ENCODE peak calls at places on chromosomes 11 and 22, in seven cellular contexts. One of them, this sample, is unnamed.

GRCh38 chr11:721913-722811 is 16.1 kb downstream of the EPS8L2 start:
- DNase-seq in CD8-positive, alpha-beta memory T cell: peak; percentile 47
- DNase-seq in stomach: no peak
- DNase-seq in AG04450: no peak
- DNase-seq in choroid plexus epithelial cell: no peak
- DNase-seq in heart left ventricle: no peak
- DNase-seq in brain microvascular endothelial cell: no peak
- DNase-seq in this sample: no peak

GRCh38 chr11:67270256-67271211 is 4.3 kb downstream of the GRK2 start:
- DNase-seq in CD8-positive, alpha-beta memory T cell: peak; percentile 45
- DNase-seq in brain microvascular endothelial cell: no peak
- DNase-seq in AG04450: no peak
- DNase-seq in stomach: no peak
- DNase-seq in heart left ventricle: peak; percentile 73
- DNase-seq in choroid plexus epithelial cell: no peak
- DNase-seq in this sample: no peak

GRCh38 chr22:39384750-39385480 is 14.7 kb upstream of the TAB1 start:
- DNase-seq in choroid plexus epithelial cell: peak; percentile 50
- DNase-seq in brain microvascular endothelial cell: peak; percentile 26
- DNase-seq in stomach: no peak
- DNase-seq in CD8-positive, alpha-beta memory T cell: no peak
- DNase-seq in AG04450: no peak
- DNase-seq in heart left ventricle: no peak
- DNase-seq in this sample: no peak

GRCh38 chr22:30252411-30253204 is 6.0 kb upstream of the LIF start:
- DNase-seq in AG04450: no peak
- DNase-seq in stomach: peak; percentile 41
- DNase-seq in heart left ventricle: no peak
- DNase-seq in brain microvascular endothelial cell: no peak
- DNase-seq in choroid plexus epithelial cell: no peak
- DNase-seq in CD8-positive, alpha-beta memory T cell: no peak
- DNase-seq in this sample: peak; percentile 100

GRCh38 chr11:129189646-129190045 is 2.5 kb downstream of the ARHGAP32 start:
- DNase-seq in brain microvascular endothelial cell: no peak
- DNase-seq in AG04450: no peak
- DNase-seq in heart left ventricle: no peak
- DNase-seq in stomach: no peak
- DNase-seq in CD8-positive, alpha-beta memory T cell: no peak
- DNase-seq in choroid plexus epithelial cell: no peak
- DNase-seq in this sample: peak; percentile 51

GRCh38 chr22:33918676-33919590 is 1.3 kb downstream of the LARGE1 start:
- DNase-seq in AG04450: no peak
- DNase-seq in CD8-positive, alpha-beta memory T cell: no peak
- DNase-seq in brain microvascular endothelial cell: no peak
- DNase-seq in stomach: no peak
- DNase-seq in choroid plexus epithelial cell: peak; percentile 18
- DNase-seq in heart left ventricle: no peak
- DNase-seq in this sample: no peak

GRCh38 chr11:35288311-35288710 is 131.0 kb downstream of the SLC1A2 start:
- DNase-seq in choroid plexus epithelial cell: no peak
- DNase-seq in CD8-positive, alpha-beta memory T cell: no peak
- DNase-seq in stomach: no peak
- DNase-seq in heart left ventricle: no peak
- DNase-seq in brain microvascular endothelial cell: no peak
- DNase-seq in AG04450: no peak
- DNase-seq in this sample: no peak

GRCh38 chr11:36377759-36378553 is 81.9 kb downstream of the PRR5L start:
- DNase-seq in choroid plexus epithelial cell: peak; percentile 39
- DNase-seq in stomach: no peak
- DNase-seq in heart left ventricle: peak; percentile 29
- DNase-seq in AG04450: no peak
- DNase-seq in CD8-positive, alpha-beta memory T cell: no peak
- DNase-seq in brain microvascular endothelial cell: no peak
- DNase-seq in this sample: no peak

GRCh38 chr22:45058622-45058912 is 48.8 kb upstream of the PHF21B start:
- DNase-seq in heart left ventricle: no peak
- DNase-seq in CD8-positive, alpha-beta memory T cell: no peak
- DNase-seq in AG04450: no peak
- DNase-seq in brain microvascular endothelial cell: no peak
- DNase-seq in stomach: no peak
- DNase-seq in choroid plexus epithelial cell: no peak
- DNase-seq in this sample: no peak

GRCh38 chr11:45042560-45042959 is 91.9 kb upstream of the TP53I11 start:
- DNase-seq in CD8-positive, alpha-beta memory T cell: no peak
- DNase-seq in heart left ventricle: no peak
- DNase-seq in choroid plexus epithelial cell: no peak
- DNase-seq in AG04450: no peak
- DNase-seq in stomach: no peak
- DNase-seq in brain microvascular endothelial cell: no peak
- DNase-seq in this sample: no peak

GRCh38 chr11:58650496-58650895 is 28.0 kb downstream of the CNTF start:
- DNase-seq in AG04450: no peak
- DNase-seq in heart left ventricle: no peak
- DNase-seq in choroid plexus epithelial cell: no peak
- DNase-seq in stomach: no peak
- DNase-seq in CD8-positive, alpha-beta memory T cell: no peak
- DNase-seq in brain microvascular endothelial cell: no peak
- DNase-seq in this sample: no peak

GRCh38 chr11:64224151-64224890 is 1.7 kb downstream of the TRPT1 start:
- DNase-seq in AG04450: no peak
- DNase-seq in brain microvascular endothelial cell: no peak
- DNase-seq in heart left ventricle: no peak
- DNase-seq in stomach: no peak
- DNase-seq in choroid plexus epithelial cell: no peak
- DNase-seq in CD8-positive, alpha-beta memory T cell: no peak
- DNase-seq in this sample: peak; percentile 34

GRCh38 chr11:79308429-79308828 is 132.4 kb downstream of the TENM4 start:
- DNase-seq in stomach: no peak
- DNase-seq in choroid plexus epithelial cell: no peak
- DNase-seq in AG04450: no peak
- DNase-seq in CD8-positive, alpha-beta memory T cell: no peak
- DNase-seq in heart left ventricle: no peak
- DNase-seq in brain microvascular endothelial cell: no peak
- DNase-seq in this sample: no peak

GRCh38 chr11:79309402-79309801 is 131.4 kb downstream of the TENM4 start:
- DNase-seq in brain microvascular endothelial cell: no peak
- DNase-seq in choroid plexus epithelial cell: peak; percentile 6
- DNase-seq in heart left ventricle: no peak
- DNase-seq in CD8-positive, alpha-beta memory T cell: no peak
- DNase-seq in AG04450: peak; percentile 10
- DNase-seq in stomach: no peak
- DNase-seq in this sample: no peak

GRCh38 chr11:79304599-79305212 is 136.1 kb downstream of the TENM4 start:
- DNase-seq in AG04450: no peak
- DNase-seq in heart left ventricle: no peak
- DNase-seq in choroid plexus epithelial cell: peak; percentile 13
- DNase-seq in CD8-positive, alpha-beta memory T cell: no peak
- DNase-seq in brain microvascular endothelial cell: no peak
- DNase-seq in stomach: no peak
- DNase-seq in this sample: no peak
- H3K4me3 ChIP-seq in AG04450: no peak overlapping the region
- H3K4me3 ChIP-seq in heart left ventricle: no peak overlapping the region
- H3K4me3 ChIP-seq in choroid plexus epithelial cell: no peak overlapping the region
- H3K4me3 ChIP-seq in CD8-positive, alpha-beta memory T cell: no peak overlapping the region
- H3K4me3 ChIP-seq in brain microvascular endothelial cell: no peak overlapping the region
- H3K4me3 ChIP-seq in stomach: no peak overlapping the region
- H3K4me3 ChIP-seq in this sample: no peak overlapping the region

GRCh38 chr11:2384723-2385041 is 7.6 kb downstream of the CD81 start:
- DNase-seq in choroid plexus epithelial cell: no peak
- DNase-seq in stomach: no peak
- DNase-seq in brain microvascular endothelial cell: no peak
- DNase-seq in AG04450: no peak
- DNase-seq in CD8-positive, alpha-beta memory T cell: no peak
- DNase-seq in heart left ventricle: no peak
- DNase-seq in this sample: no peak

GRCh38 chr11:2385156-2386151 is 8.3 kb downstream of the CD81 start:
- DNase-seq in brain microvascular endothelial cell: no peak
- DNase-seq in heart left ventricle: no peak
- DNase-seq in stomach: no peak
- DNase-seq in choroid plexus epithelial cell: no peak
- DNase-seq in AG04450: no peak
- DNase-seq in CD8-positive, alpha-beta memory T cell: no peak
- DNase-seq in this sample: no peak

GRCh38 chr11:2388431-2389024 is 11.4 kb downstream of the CD81 start:
- DNase-seq in AG04450: no peak
- DNase-seq in stomach: no peak
- DNase-seq in CD8-positive, alpha-beta memory T cell: no peak
- DNase-seq in heart left ventricle: no peak
- DNase-seq in choroid plexus epithelial cell: no peak
- DNase-seq in brain microvascular endothelial cell: no peak
- DNase-seq in this sample: no peak

GRCh38 chr11:2387266-2387982 is 10.3 kb downstream of the CD81 start:
- DNase-seq in AG04450: no peak
- DNase-seq in stomach: no peak
- DNase-seq in CD8-positive, alpha-beta memory T cell: no peak
- DNase-seq in heart left ventricle: no peak
- DNase-seq in brain microvascular endothelial cell: no peak
- DNase-seq in choroid plexus epithelial cell: peak; percentile 65
- DNase-seq in this sample: no peak

DNA sequence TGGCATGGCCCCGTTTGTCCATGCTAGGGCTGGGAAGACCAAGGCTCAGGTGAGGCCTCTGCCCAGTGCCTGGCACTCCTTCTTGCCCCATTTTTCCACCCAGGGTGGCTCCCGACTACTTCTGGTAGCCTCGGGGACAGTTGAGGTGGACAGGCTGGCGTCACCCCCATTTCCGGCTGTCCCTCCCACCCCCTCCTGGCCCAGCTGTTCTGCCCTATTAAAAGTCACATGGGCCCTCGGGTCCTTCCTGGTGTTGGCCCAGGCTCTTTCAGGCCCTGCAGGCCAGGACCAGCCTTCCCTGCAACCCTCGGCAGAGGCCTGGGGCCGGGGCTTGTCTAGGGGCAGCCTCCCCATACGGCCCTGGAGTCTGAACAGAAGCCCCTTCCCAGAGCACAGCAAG is 9.5 kb downstream of the CD81 start:
- DNase-seq in stomach: no peak
- DNase-seq in heart left ventricle: no peak
- DNase-seq in choroid plexus epithelial cell: no peak
- DNase-seq in brain microvascular endothelial cell: no peak
- DNase-seq in AG04450: no peak
- DNase-seq in CD8-positive, alpha-beta memory T cell: no peak
- DNase-seq in this sample: no peak
- H3K4me3 ChIP-seq in stomach: no peak overlapping the region
- H3K4me3 ChIP-seq in heart left ventricle: no peak overlapping the region
- H3K4me3 ChIP-seq in choroid plexus epithelial cell: no peak overlapping the region
- H3K4me3 ChIP-seq in brain microvascular endothelial cell: no peak overlapping the region
- H3K4me3 ChIP-seq in AG04450: no peak overlapping the region
- H3K4me3 ChIP-seq in CD8-positive, alpha-beta memory T cell: no peak overlapping the region
- H3K4me3 ChIP-seq in this sample: no peak overlapping the region

DNA sequence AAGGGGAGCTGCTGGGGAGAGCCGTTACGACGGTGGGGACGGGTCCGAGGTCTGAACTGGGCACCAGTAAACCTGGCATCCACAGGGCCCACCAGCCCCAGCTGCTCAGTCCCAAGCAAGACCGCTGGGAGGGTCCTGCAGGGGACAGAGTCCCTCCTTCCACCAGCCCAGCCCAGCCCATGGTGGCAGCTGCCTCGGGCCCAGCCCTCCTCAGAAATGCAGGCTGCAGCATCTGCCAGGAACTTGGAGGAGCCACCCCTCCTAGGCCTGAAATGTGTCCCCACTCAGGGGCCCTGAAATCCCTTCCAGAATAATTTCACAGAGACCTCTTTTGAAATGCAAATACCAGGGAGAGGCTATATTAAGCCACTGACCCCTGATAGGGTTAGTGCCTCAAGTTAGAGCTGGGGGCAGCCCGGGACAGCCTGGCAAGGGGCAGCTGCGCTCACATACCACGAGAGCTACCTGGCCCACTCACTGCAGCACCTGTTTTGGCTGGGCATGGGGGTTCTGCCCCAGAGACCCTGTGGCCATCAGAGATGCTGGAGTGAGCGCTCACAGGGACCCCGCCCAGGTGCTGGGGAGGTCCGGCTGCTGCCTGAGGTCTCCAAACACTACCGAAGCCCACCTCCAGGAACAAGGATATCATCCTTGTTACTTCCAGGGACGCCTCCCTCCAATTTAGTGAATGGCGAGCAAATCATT is 53.1 kb downstream of the CELSR1 start:
- DNase-seq in AG04450: no peak
- DNase-seq in stomach: no peak
- DNase-seq in heart left ventricle: no peak
- DNase-seq in choroid plexus epithelial cell: no peak
- DNase-seq in CD8-positive, alpha-beta memory T cell: no peak
- DNase-seq in brain microvascular endothelial cell: no peak
- DNase-seq in this sample: no peak
- H3K4me3 ChIP-seq in AG04450: no peak overlapping the region
- H3K4me3 ChIP-seq in stomach: no peak overlapping the region
- H3K4me3 ChIP-seq in heart left ventricle: no peak overlapping the region
- H3K4me3 ChIP-seq in choroid plexus epithelial cell: no peak overlapping the region
- H3K4me3 ChIP-seq in CD8-positive, alpha-beta memory T cell: no peak overlapping the region
- H3K4me3 ChIP-seq in brain microvascular endothelial cell: no peak overlapping the region
- H3K4me3 ChIP-seq in this sample: no peak overlapping the region

GRCh38 chr22:40534379-40535188 is 101.9 kb downstream of the MRTFA start:
- DNase-seq in choroid plexus epithelial cell: peak; percentile 66
- DNase-seq in brain microvascular endothelial cell: peak; percentile 51
- DNase-seq in CD8-positive, alpha-beta memory T cell: no peak
- DNase-seq in AG04450: no peak
- DNase-seq in heart left ventricle: no peak
- DNase-seq in stomach: no peak
- DNase-seq in this sample: no peak

GRCh38 chr22:40535189-40535512 is 101.4 kb downstream of the MRTFA start:
- DNase-seq in AG04450: no peak
- DNase-seq in CD8-positive, alpha-beta memory T cell: no peak
- DNase-seq in heart left ventricle: no peak
- DNase-seq in choroid plexus epithelial cell: no peak
- DNase-seq in stomach: no peak
- DNase-seq in brain microvascular endothelial cell: no peak
- DNase-seq in this sample: no peak

GRCh38 chr22:40531951-40532900 is 104.3 kb downstream of the MRTFA start:
- DNase-seq in stomach: no peak
- DNase-seq in heart left ventricle: no peak
- DNase-seq in choroid plexus epithelial cell: no peak
- DNase-seq in brain microvascular endothelial cell: no peak
- DNase-seq in AG04450: no peak
- DNase-seq in CD8-positive, alpha-beta memory T cell: no peak
- DNase-seq in this sample: no peak

GRCh38 chr22:40535642-40536041 is 100.9 kb downstream of the MRTFA start:
- DNase-seq in CD8-positive, alpha-beta memory T cell: no peak
- DNase-seq in choroid plexus epithelial cell: peak; percentile 39
- DNase-seq in brain microvascular endothelial cell: no peak
- DNase-seq in AG04450: no peak
- DNase-seq in stomach: no peak
- DNase-seq in heart left ventricle: no peak
- DNase-seq in this sample: no peak

GRCh38 chr22:40533712-40534378 is 102.7 kb downstream of the MRTFA start:
- DNase-seq in heart left ventricle: no peak
- DNase-seq in stomach: no peak
- DNase-seq in CD8-positive, alpha-beta memory T cell: peak; percentile 74
- DNase-seq in choroid plexus epithelial cell: peak; percentile 88
- DNase-seq in brain microvascular endothelial cell: peak; percentile 69
- DNase-seq in AG04450: no peak
- DNase-seq in this sample: no peak
- H3K4me3 ChIP-seq in heart left ventricle: peak overlapping the region; percentile 40
- H3K4me3 ChIP-seq in stomach: peak overlapping the region; percentile 8
- H3K4me3 ChIP-seq in CD8-positive, alpha-beta memory T cell: peak overlapping the region; percentile 50
- H3K4me3 ChIP-seq in choroid plexus epithelial cell: peak overlapping the region; percentile 48
- H3K4me3 ChIP-seq in brain microvascular endothelial cell: peak overlapping the region; percentile 58
- H3K4me3 ChIP-seq in AG04450: peak overlapping the region; percentile 5
- H3K4me3 ChIP-seq in this sample: no peak overlapping the region